ENCODE peak calls at places on chromosome 5, in nine cellular contexts. Q, W, A, V, T, X, U, S and Z are unnamed samples.

GRCh38 chr5:135221696-135222095 is 177.3 kb downstream of the MACROH2A1 start:
- DNase-seq in Q (no peak), W (peak), A (no peak), V (no peak), T (no peak), X (no peak), U (no peak), S (no peak), Z (no peak)

GRCh38 chr5:170691623-170692022 is 91.9 kb upstream of the GABRP start:
- DNase-seq in Q (no peak), W (no peak), A (no peak), V (no peak), T (no peak), X (no peak), U (no peak), S (no peak), Z (no peak)

GRCh38 chr5:76345582-76345981 is 57.5 kb upstream of the IQGAP2 start:
- DNase-seq in Q (no peak), W (no peak), A (no peak), V (no peak), T (no peak), X (no peak), U (peak), S (no peak), Z (no peak)

GRCh38 chr5:124841829-124842712 is 95.6 kb upstream of the ZNF608 start:
- DNase-seq in Q (peak), W (no peak), A (peak), V (no peak), T (no peak), X (no peak), U (no peak), S (no peak), Z (peak)

GRCh38 chr5:158754018-158754514 is 345.6 kb downstream of the EBF1 start:
- DNase-seq in Q (peak), W (no peak), A (peak), V (no peak), T (no peak), X (no peak), U (peak), S (no peak), Z (peak)

GRCh38 chr5:126998201-126998631 is 32.1 kb downstream of the MARCHF3 start:
- DNase-seq in Q (peak), W (no peak), A (peak), V (no peak), T (no peak), X (no peak), U (peak), S (no peak), Z (no peak)

GRCh38 chr5:150473673-150474358 is 24.3 kb upstream of the RPS14 start:
- DNase-seq in Q (no peak), W (no peak), A (peak), V (no peak), T (no peak), X (peak), U (no peak), S (peak), Z (no peak)

GRCh38 chr5:81209869-81210268 is 23.3 kb upstream of the CKMT2 start:
- DNase-seq in Q (no peak), W (no peak), A (no peak), V (no peak), T (no peak), X (no peak), U (no peak), S (no peak), Z (no peak)

GRCh38 chr5:181173420-181174342 is 26.3 kb downstream of the OR2V2 start:
- DNase-seq in Q (no peak), W (no peak), A (peak), V (peak), T (no peak), X (peak), U (peak), S (no peak), Z (no peak)

GRCh38 chr5:155082401-155082800 is 68.8 kb downstream of the KIF4B start:
- DNase-seq in Q (peak), W (no peak), A (peak), V (peak), T (no peak), X (no peak), U (peak), S (peak), Z (peak)

GRCh38 chr5:124492444-124493224 is 253.8 kb downstream of the ZNF608 start:
- DNase-seq in Q (no peak), W (no peak), A (no peak), V (no peak), T (no peak), X (no peak), U (no peak), S (no peak), Z (no peak)

GRCh38 chr5:139644646-139645494 is 3.3 kb upstream of the CXXC5 start:
- DNase-seq in Q (no peak), W (peak), A (no peak), V (no peak), T (no peak), X (no peak), U (no peak), S (no peak), Z (no peak)

DNA sequence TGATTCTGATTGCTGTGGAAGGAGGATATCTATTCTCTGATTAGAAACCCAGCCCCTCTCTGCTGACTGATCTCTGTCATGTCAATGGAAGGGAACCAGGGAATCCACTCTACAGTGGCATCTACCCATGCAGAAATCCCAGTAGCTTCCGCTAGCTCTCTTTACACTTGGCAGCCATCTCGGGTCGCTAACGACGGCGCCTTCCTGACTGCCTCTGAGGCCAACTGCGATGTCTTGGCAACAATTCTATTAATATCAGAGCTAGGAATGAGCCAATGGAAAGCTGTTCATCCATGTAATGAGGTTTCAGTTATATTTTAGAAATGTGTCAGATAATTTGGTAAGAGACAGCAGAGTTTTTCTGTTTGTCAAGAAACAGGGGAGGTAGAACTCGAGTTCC is 67.6 kb upstream of the ATP10B start:
- DNase-seq in Q (no peak), W (no peak), A (no peak), V (no peak), T (no peak), X (no peak), U (no peak), S (no peak), Z (no peak)
- TF ChIP-seq CTCF in Q (no peak), W (no peak), A (no peak), V (no peak), T (no peak), X (no peak), U (no peak), S (no peak), Z (no peak)

GRCh38 chr5:177470759-177471536 is 2.5 kb downstream of the DBN1 start:
- DNase-seq in Q (no peak), W (no peak), A (no peak), V (no peak), T (no peak), X (no peak), U (peak), S (no peak), Z (no peak)
- H3K4me3 ChIP-seq in Q (peak), W (no peak), A (peak), V (no peak), T (no peak), X (no peak), U (peak), S (peak), Z (peak)

DNA sequence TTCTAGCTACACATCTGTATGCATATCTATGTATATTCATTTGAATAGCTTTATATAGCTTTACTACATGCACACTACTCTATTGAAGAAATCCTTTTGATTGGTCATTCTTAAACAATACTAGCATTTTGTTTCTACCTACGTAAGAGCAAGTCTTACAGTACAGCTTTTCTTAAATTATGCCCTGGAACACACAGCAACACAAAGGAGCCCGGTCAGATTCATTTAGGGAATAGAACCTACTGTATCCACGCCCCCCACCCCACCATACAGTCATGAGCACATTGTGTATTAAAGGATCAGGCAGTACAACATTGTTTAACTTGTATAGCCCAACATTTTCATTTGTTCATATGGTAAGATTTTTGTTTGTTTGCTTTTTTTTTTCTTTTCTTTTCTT is 162.8 kb downstream of the GIN1 start:
- DNase-seq in Q (no peak), W (no peak), A (no peak), V (no peak), T (no peak), X (no peak), U (no peak), S (no peak), Z (no peak)
- TF ChIP-seq CTCF in Q (no peak), W (no peak), A (no peak), V (no peak), T (no peak), X (no peak), U (no peak), S (no peak), Z (no peak)

DNA sequence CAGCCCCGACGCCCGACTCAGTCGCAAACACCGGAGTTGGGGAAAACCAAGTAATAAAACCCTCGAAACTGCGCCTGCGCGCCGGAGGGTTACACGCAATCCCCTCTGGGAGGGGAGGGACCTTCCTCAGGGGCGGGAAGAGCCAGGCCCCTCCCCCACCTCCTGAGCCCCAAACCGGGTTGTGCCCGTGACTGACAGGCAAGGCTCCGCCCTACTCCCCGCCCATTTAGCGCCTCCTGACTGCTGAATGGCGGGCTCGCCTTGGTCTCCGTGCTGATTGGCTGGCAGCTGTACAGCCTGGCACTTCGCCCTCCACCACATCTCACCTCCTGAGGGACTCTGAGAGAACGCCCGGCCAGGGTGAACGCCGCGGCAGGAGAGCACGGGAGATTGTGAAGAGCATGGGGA is at the start of gene PRDM9:
- DNase-seq in Q (peak), W (no peak), A (peak), V (no peak), T (peak), X (no peak), U (peak), S (no peak), Z (peak)
- H3K4me3 ChIP-seq in Q (peak), W (no peak), A (peak), V (no peak), T (no peak), X (no peak), U (peak), S (no peak), Z (peak)

GRCh38 chr5:137888489-137888874 is 775 bp upstream of the PKD2L2 start:
- DNase-seq in Q (no peak), W (no peak), A (no peak), V (no peak), T (no peak), X (no peak), U (peak), S (no peak), Z (no peak)

GRCh38 chr5:137890850-137891249 is 1.6 kb downstream of the PKD2L2 start:
- DNase-seq in Q (no peak), W (no peak), A (no peak), V (no peak), T (no peak), X (peak), U (no peak), S (no peak), Z (no peak)

GRCh38 chr5:137888875-137889759 is at the start of gene PKD2L2:
- DNase-seq in Q (peak), W (peak), A (peak), V (no peak), T (peak), X (peak), U (peak), S (peak), Z (peak)

GRCh38 chr5:137894586-137894985 is 5.3 kb downstream of the PKD2L2 start:
- DNase-seq in Q (no peak), W (no peak), A (no peak), V (no peak), T (no peak), X (no peak), U (no peak), S (no peak), Z (no peak)

DNA sequence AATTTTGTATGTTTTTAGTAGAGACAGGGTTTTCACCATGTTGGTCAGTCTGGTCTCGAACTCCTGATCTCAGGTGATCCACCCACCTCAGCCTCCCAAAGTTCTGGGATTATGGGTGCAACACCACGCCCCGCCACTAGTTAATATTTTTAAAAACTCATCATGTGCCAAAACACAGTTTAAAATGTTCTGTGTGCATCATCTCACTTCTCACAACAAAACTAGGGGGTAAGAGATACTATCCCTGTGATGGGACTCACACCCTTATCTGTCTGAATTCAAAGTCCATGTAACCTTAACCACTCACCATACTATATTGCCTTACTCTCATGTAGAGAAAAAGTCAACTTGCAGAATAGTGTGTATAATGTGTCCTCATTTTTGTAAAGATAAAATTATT is 2.6 kb downstream of the PKD2L2 start:
- DNase-seq in Q (no peak), W (no peak), A (no peak), V (no peak), T (no peak), X (no peak), U (no peak), S (no peak), Z (no peak)
- TF ChIP-seq CTCF in Q (no peak), W (no peak), A (peak), V (no peak), T (no peak), X (no peak), U (peak), S (no peak), Z (peak)

GRCh38 chr5:566636-567309 is 42.5 kb upstream of the SLC9A3 start:
- DNase-seq in Q (no peak), W (no peak), A (no peak), V (no peak), T (no peak), X (no peak), U (no peak), S (no peak), Z (no peak)
- H3K4me3 ChIP-seq in Q (no peak), W (no peak), A (no peak), V (no peak), T (no peak), X (no peak), U (no peak), S (no peak), Z (no peak)

GRCh38 chr5:96823060-96823459 is 15.3 kb upstream of the ERAP1 start:
- DNase-seq in Q (no peak), W (no peak), A (no peak), V (no peak), T (no peak), X (no peak), U (no peak), S (no peak), Z (no peak)
- TF ChIP-seq CTCF in Q (no peak), W (no peak), A (no peak), V (no peak), T (no peak), X (no peak), U (no peak), S (no peak), Z (no peak)

DNA sequence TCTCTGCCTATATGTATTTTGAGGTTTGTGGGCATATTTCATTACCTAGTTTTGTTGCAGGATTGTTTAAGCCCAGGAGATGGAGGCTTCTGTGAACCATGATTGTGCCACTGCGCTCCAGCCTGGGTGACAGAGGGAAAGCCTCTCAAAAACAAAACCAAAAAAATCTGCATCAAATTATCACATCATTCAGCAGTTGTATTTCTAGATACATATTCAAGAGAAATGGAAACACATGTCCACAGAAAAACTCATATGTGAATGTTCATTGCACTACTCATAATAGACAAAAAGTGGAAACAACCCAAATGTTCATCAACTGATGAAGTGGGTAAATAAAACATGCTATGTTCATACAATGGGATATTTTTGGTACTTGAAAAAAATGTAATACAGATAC is 29.9 kb downstream of the HSPA4 start:
- DNase-seq in Q (no peak), W (no peak), A (no peak), V (no peak), T (no peak), X (no peak), U (no peak), S (no peak), Z (no peak)
- H3K4me3 ChIP-seq in Q (no peak), W (no peak), A (no peak), V (no peak), T (no peak), X (no peak), U (no peak), S (no peak), Z (no peak)

GRCh38 chr5:78269088-78269703 is 25.3 kb downstream of the AP3B1 start:
- DNase-seq in Q (peak), W (no peak), A (peak), V (no peak), T (no peak), X (no peak), U (no peak), S (no peak), Z (peak)
- TF ChIP-seq CTCF in Q (no peak), W (peak), A (peak), V (peak), T (peak), X (peak), U (peak), S (peak), Z (peak)